ENCODE peak calls at places on chromosome 13, in ten cellular contexts. R is CD8-positive, alpha-beta memory T cell; M is NCI-H2029; O is adipocyte; X is left ventricle myocardium inferior; Q is endothelial cell; G is stimulated activated CD8-positive, alpha-beta memory T cell treated with anti-CD3 and anti-CD28 coated beads, Interleukin-2, amount 100 ng/mL, for 1 hour; T is globus pallidus; P is fibroblast of lung; U is NCI-H146. H is an unnamed sample.

GRCh38 chr13:36612242-36612641 is 61.6 kb upstream of the SERTM1 start:
- DNase-seq in X (no peak), G (no peak), R (no peak), M (no peak), Q (no peak), O (no peak), P (no peak), U (no peak), T (no peak), H (no peak)

GRCh38 chr13:30978981-30979956 is 46.8 kb downstream of the TEX26 start:
- DNase-seq in R (peak), O (no peak), T (no peak), U (no peak), P (no peak), Q (peak), G (no peak), X (no peak), M (no peak), H (peak)

GRCh38 chr13:88142653-88143052 is 471.5 kb downstream of the SLITRK5 start:
- DNase-seq in R (no peak), G (no peak), X (no peak), M (no peak), U (no peak), Q (no peak), O (no peak), P (no peak), T (no peak), H (no peak)

GRCh38 chr13:34019870-34020269 is 201.9 kb downstream of the RFC3 start:
- DNase-seq in M (no peak), R (no peak), X (no peak), U (no peak), P (no peak), G (no peak), O (no peak), Q (no peak), T (no peak), H (no peak)

GRCh38 chr13:42270160-42270856 is 1.6 kb upstream of the AKAP11 start:
- DNase-seq in U (no peak), X (no peak), G (no peak), O (no peak), R (no peak), M (no peak), Q (no peak), P (no peak), T (no peak), H (no peak)

GRCh38 chr13:50451609-50452008 is 391.9 kb downstream of the DLEU7 start:
- DNase-seq in M (no peak), X (no peak), R (no peak), Q (no peak), G (no peak), O (no peak), U (no peak), P (no peak), T (no peak), H (no peak)

GRCh38 chr13:79508224-79508961 is 27.4 kb downstream of the NDFIP2 start:
- DNase-seq in O (no peak), G (no peak), P (no peak), M (no peak), T (no peak), R (no peak), X (no peak), Q (no peak), U (no peak), H (no peak)

GRCh38 chr13:41427700-41428099 is 29.6 kb upstream of the RGCC start:
- DNase-seq in G (no peak), R (no peak), P (no peak), T (no peak), M (no peak), X (no peak), O (no peak), Q (no peak), U (no peak), H (no peak)

GRCh38 chr13:32663660-32664059 is 77.4 kb downstream of the PDS5B start:
- DNase-seq in O (no peak), G (no peak), M (peak), P (no peak), X (no peak), Q (no peak), T (no peak), U (peak), R (no peak), H (no peak)

GRCh38 chr13:110402301-110403069 is 95.4 kb downstream of the COL4A2 start:
- DNase-seq in R (no peak), P (no peak), M (no peak), O (no peak), Q (no peak), U (no peak), G (no peak), X (no peak), T (no peak), H (no peak)

GRCh38 chr13:23754506-23754905 is 134.7 kb downstream of the MIPEP start:
- DNase-seq in O (peak), G (no peak), T (no peak), P (no peak), R (no peak), M (no peak), Q (no peak), U (no peak), X (no peak), H (no peak)

GRCh38 chr13:43390582-43390981 is 367.2 kb downstream of the DNAJC15 start:
- DNase-seq in M (no peak), G (no peak), T (no peak), R (no peak), U (no peak), O (no peak), X (no peak), P (no peak), Q (no peak), H (peak)

GRCh38 chr13:21548577-21548976 is 55.4 kb downstream of the MICU2 start:
- DNase-seq in P (no peak), R (no peak), G (no peak), T (no peak), O (no peak), U (no peak), M (no peak), X (no peak), Q (no peak), H (no peak)

GRCh38 chr13:95858286-95859075 is 181.5 kb downstream of the DNAJC3 start:
- DNase-seq in M (no peak), Q (no peak), O (peak), P (peak), R (no peak), T (no peak), U (no peak), X (no peak), G (no peak), H (peak)

GRCh38 chr13:36366023-36366422 is 19.8 kb upstream of the SPART start:
- DNase-seq in X (no peak), M (no peak), P (no peak), T (no peak), G (no peak), R (no peak), U (no peak), Q (no peak), O (no peak), H (no peak)

GRCh38 chr13:95536629-95537241 is 15.8 kb upstream of the CLDN10 start:
- DNase-seq in P (peak), Q (no peak), R (no peak), G (no peak), T (no peak), O (peak), U (peak), X (no peak), M (no peak), H (peak)

GRCh38 chr13:80504453-80504852 is 163.5 kb upstream of the SPRY2 start:
- DNase-seq in T (no peak), P (no peak), O (no peak), X (no peak), R (no peak), Q (no peak), U (no peak), G (no peak), M (no peak), H (no peak)

GRCh38 chr13:51599444-51600176 is 15.3 kb downstream of the WDFY2 start:
- DNase-seq in X (no peak), U (no peak), T (no peak), G (no peak), Q (no peak), P (no peak), R (no peak), M (no peak), O (no peak), H (no peak)

GRCh38 chr13:50589139-50589538 is 254.4 kb downstream of the DLEU7 start:
- DNase-seq in R (no peak), U (no peak), O (peak), P (peak), G (no peak), Q (no peak), T (no peak), M (no peak), X (no peak), H (peak)

GRCh38 chr13:34258646-34259386 is 440.9 kb downstream of the RFC3 start:
- DNase-seq in X (no peak), P (no peak), R (no peak), Q (no peak), O (peak), G (no peak), M (no peak), T (no peak), U (no peak), H (no peak)

GRCh38 chr13:113545455-113545930 is 39.1 kb upstream of the TFDP1 start:
- DNase-seq in G (no peak), R (no peak), U (no peak), Q (no peak), O (peak), P (peak), X (peak), T (no peak), M (no peak), H (no peak)

GRCh38 chr13:32824671-32825070 is 191.6 kb upstream of the KL start:
- DNase-seq in Q (no peak), X (no peak), M (no peak), G (no peak), T (no peak), O (peak), R (no peak), P (peak), U (no peak), H (no peak)

GRCh38 chr13:40539954-40540706 is 126.3 kb downstream of the FOXO1 start:
- DNase-seq in P (peak), U (no peak), O (peak), M (no peak), T (no peak), R (no peak), Q (no peak), G (no peak), X (no peak), H (peak)

GRCh38 chr13:43785681-43786471 is 896 bp downstream of the ENOX1 start:
- DNase-seq in X (peak), T (peak), R (no peak), G (no peak), U (peak), Q (peak), M (no peak), O (peak), P (peak), H (no peak)

GRCh38 chr13:34805347-34805746 is 136.7 kb upstream of the NBEA start:
- DNase-seq in U (no peak), Q (no peak), G (no peak), R (no peak), M (no peak), X (no peak), P (no peak), T (no peak), O (peak), H (no peak)

GRCh38 chr13:71606818-71607217 is 260.2 kb downstream of the DACH1 start:
- DNase-seq in Q (no peak), U (peak), M (no peak), P (no peak), T (no peak), X (no peak), O (no peak), R (no peak), G (no peak), H (no peak)

GRCh38 chr13:32314968-32315254 is 252 bp downstream of the ZAR1L start:
- DNase-seq in P (peak), G (peak), X (no peak), U (peak), M (peak), O (peak), Q (peak), R (peak), T (peak), H (no peak)

GRCh38 chr13:73778242-73778864 is 355.9 kb downstream of the KLF12 start:
- DNase-seq in M (no peak), T (no peak), R (no peak), O (no peak), G (no peak), Q (no peak), X (no peak), P (no peak), U (no peak), H (no peak)

GRCh38 chr13:105773887-105774538 is 761.4 kb downstream of the EFNB2 start:
- DNase-seq in X (no peak), U (peak), O (peak), T (no peak), P (peak), Q (no peak), M (no peak), G (no peak), R (no peak), H (no peak)

GRCh38 chr13:71789952-71790351 is 77.1 kb downstream of the DACH1 start:
- DNase-seq in O (no peak), P (peak), X (no peak), T (no peak), Q (no peak), R (no peak), U (no peak), M (no peak), G (no peak), H (no peak)

GRCh38 chr13:31074750-31075149 is 87.0 kb downstream of the HSPH1 start:
- DNase-seq in Q (no peak), X (no peak), R (no peak), O (no peak), G (no peak), M (no peak), U (no peak), T (no peak), P (no peak), H (peak)